ENCODE peak calls at places on chromosomes 1 and 21, in ten cellular contexts. H is NCI-H1092 treated with DMSO at 0.1 percent for 48 hours; X is stromal cell of bone marrow; I is GF-D8; T is AML-193; V is B cell; P is left ventricle myocardium inferior; W is RWPE1; Z is stimulated activated CD8-positive, alpha-beta memory T cell treated with anti-CD3 and anti-CD28 coated beads, Interleukin-4, amount 100 ng/mL, for 24 hours; B is iris pigment epithelial cell. E is an unnamed sample.

GRCh38 chr1:184385863-184386262 is 966 bp upstream of the C1orf21 start:
- DNase-seq in W (no peak), V (no peak), Z (no peak), T (no peak), I (no peak), P (no peak), X (no peak), H (no peak), B (no peak), E (no peak)

GRCh38 chr1:109477821-109478220 is 5.9 kb upstream of the ATXN7L2 start:
- DNase-seq in V (no peak), W (no peak), X (no peak), I (no peak), T (peak), B (no peak), H (no peak), Z (no peak), P (no peak), E (no peak)

GRCh38 chr1:35180776-35181374 is 12.1 kb downstream of the SFPQ start:
- DNase-seq in X (no peak), I (no peak), B (peak), P (no peak), V (no peak), W (no peak), T (no peak), H (no peak), Z (no peak), E (no peak)

GRCh38 chr1:208374391-208374941 is 130.3 kb upstream of the PLXNA2 start:
- DNase-seq in B (peak), H (no peak), W (no peak), Z (no peak), V (no peak), I (no peak), P (no peak), T (no peak), X (no peak), E (no peak)

GRCh38 chr1:203186446-203187305 is at the start of gene CHI3L1:
- DNase-seq in T (peak), I (peak), B (no peak), Z (no peak), V (no peak), P (no peak), H (no peak), X (no peak), W (no peak), E (no peak)

GRCh38 chr1:210328032-210328745 is 513 bp upstream of the HHAT start:
- DNase-seq in W (no peak), H (no peak), X (no peak), V (no peak), B (no peak), T (no peak), P (no peak), Z (no peak), I (no peak), E (no peak)

GRCh38 chr1:10962483-10962882 is 50.0 kb upstream of the TARDBP start:
- DNase-seq in B (peak), W (no peak), H (peak), X (no peak), T (no peak), P (peak), I (no peak), V (no peak), Z (no peak), E (no peak)

GRCh38 chr21:44291936-44292811 is 6.5 kb downstream of the AIRE start:
- DNase-seq in I (no peak), Z (no peak), W (peak), H (no peak), B (no peak), V (no peak), X (no peak), T (no peak), P (no peak), E (no peak)

GRCh38 chr1:39317111-39317510 is 112.6 kb downstream of the MACF1 start:
- DNase-seq in W (no peak), V (no peak), X (no peak), Z (no peak), P (no peak), H (no peak), I (no peak), B (peak), T (no peak), E (no peak)

GRCh38 chr1:63731117-63732043 is 42.4 kb upstream of the ROR1 start:
- DNase-seq in X (peak), V (no peak), P (no peak), Z (no peak), T (no peak), H (no peak), W (peak), I (no peak), B (peak), E (peak)

GRCh38 chr1:227913446-227913968 is 34.2 kb downstream of the WNT9A start:
- DNase-seq in I (no peak), T (no peak), V (no peak), W (no peak), B (no peak), Z (no peak), H (no peak), X (no peak), P (no peak), E (no peak)

GRCh38 chr1:87572891-87573290 is 244.2 kb downstream of the LMO4 start:
- DNase-seq in W (no peak), Z (no peak), H (no peak), P (no peak), T (no peak), B (no peak), X (no peak), I (no peak), V (no peak), E (no peak)

GRCh38 chr1:223081181-223081994 is 61.7 kb downstream of the TLR5 start:
- DNase-seq in I (peak), X (peak), P (peak), T (peak), H (peak), B (peak), Z (peak), W (peak), V (peak), E (peak)

E was measured in RKO.